ENCODE peak calls at places on chromosomes 13 and 19, in ten cellular contexts. S is spleen, X is lung, T is uterus, B is AG10803, R is mammary epithelial cell, P is body of pancreas, G is thyroid gland, O is prostate gland, L is mesendoderm. N is an unnamed sample.

GRCh38 chr13:79749556-79749955 is 268.6 kb downstream of the NDFIP2 start:
- DNase-seq in S (no peak), X (no peak), T (no peak), B (peak), R (no peak), P (no peak), G (no peak), O (no peak), L (no peak), N (no peak)

GRCh38 chr13:108987488-108987887 is 358.1 kb downstream of the MYO16 start:
- DNase-seq in S (no peak), X (no peak), T (no peak), B (peak), R (peak), P (no peak), G (no peak), O (peak), L (no peak), N (no peak)

GRCh38 chr19:55554302-55554701 is 9.0 kb upstream of the SBK3 start:
- DNase-seq in S (no peak), X (no peak), T (no peak), B (no peak), R (no peak), P (no peak), G (no peak), O (no peak), L (no peak), N (no peak)

GRCh38 chr13:59641261-59641660 is 522.5 kb downstream of the DIAPH3 start:
- DNase-seq in S (no peak), X (no peak), T (no peak), B (no peak), R (no peak), P (no peak), G (no peak), O (no peak), L (peak), N (no peak)

GRCh38 chr19:7348587-7349230 is at the start of gene ARHGEF18:
- DNase-seq in S (peak), X (peak), T (no peak), B (no peak), R (no peak), P (peak), G (no peak), O (no peak), L (no peak), N (no peak)

GRCh38 chr13:27792393-27793218 is at the start of gene GSX1:
- DNase-seq in S (peak), X (peak), T (no peak), B (peak), R (peak), P (peak), G (peak), O (peak), L (peak), N (peak)

GRCh38 chr13:70668983-70669382 is 560.7 kb upstream of the KLHL1 start:
- DNase-seq in S (no peak), X (no peak), T (no peak), B (no peak), R (no peak), P (no peak), G (no peak), O (no peak), L (no peak), N (no peak)

GRCh38 chr13:66048888-66049287 is 1181.2 kb downstream of the PCDH9 start:
- DNase-seq in S (no peak), X (no peak), T (no peak), B (no peak), R (no peak), P (no peak), G (no peak), O (no peak), L (no peak), N (no peak)

GRCh38 chr13:58893396-58893795 is 1261.9 kb downstream of the PCDH17 start:
- DNase-seq in S (no peak), X (no peak), T (no peak), B (no peak), R (no peak), P (no peak), G (no peak), O (no peak), L (no peak), N (no peak)

GRCh38 chr19:40365613-40366401 is 17.3 kb downstream of the PLD3 start:
- DNase-seq in S (peak), X (peak), T (peak), B (peak), R (no peak), P (peak), G (peak), O (peak), L (peak), N (no peak)

GRCh38 chr19:8180018-8180417 is 29.2 kb upstream of the CERS4 start:
- DNase-seq in S (no peak), X (no peak), T (no peak), B (no peak), R (no peak), P (peak), G (no peak), O (peak), L (no peak), N (peak)

GRCh38 chr19:52735734-52736133 is 890 bp upstream of the ZNF611 start:
- DNase-seq in S (peak), X (peak), T (peak), B (no peak), R (peak), P (peak), G (peak), O (peak), L (peak), N (no peak)

GRCh38 chr13:25588336-25589060 is 216.7 kb downstream of the ATP8A2 start:
- DNase-seq in S (no peak), X (no peak), T (no peak), B (no peak), R (no peak), P (no peak), G (no peak), O (no peak), L (no peak), N (no peak)

GRCh38 chr13:67123165-67123564 is 107.0 kb downstream of the PCDH9 start:
- DNase-seq in S (no peak), X (no peak), T (no peak), B (no peak), R (no peak), P (no peak), G (no peak), O (no peak), L (no peak), N (no peak)

GRCh38 chr13:42174344-42175162 is 97.4 kb upstream of the AKAP11 start:
- DNase-seq in S (no peak), X (no peak), T (no peak), B (no peak), R (no peak), P (no peak), G (no peak), O (no peak), L (peak), N (no peak)

GRCh38 chr13:50888362-50888761 is 21.2 kb upstream of the RNASEH2B start:
- DNase-seq in S (no peak), X (no peak), T (no peak), B (no peak), R (no peak), P (no peak), G (no peak), O (no peak), L (no peak), N (no peak)

GRCh38 chr13:107680115-107680514 is 535.2 kb downstream of the LIG4 start:
- DNase-seq in S (no peak), X (no peak), T (no peak), B (no peak), R (no peak), P (no peak), G (no peak), O (no peak), L (peak), N (no peak)

GRCh38 chr19:7600721-7601120 is 5.1 kb downstream of the CAMSAP3 start:
- DNase-seq in S (no peak), X (no peak), T (no peak), B (no peak), R (no peak), P (no peak), G (no peak), O (no peak), L (no peak), N (no peak)

GRCh38 chr19:4064551-4065260 is 2.0 kb downstream of the ZBTB7A start:
- DNase-seq in S (peak), X (peak), T (peak), B (no peak), R (no peak), P (peak), G (peak), O (peak), L (peak), N (no peak)

GRCh38 chr13:44710576-44710975 is 134.4 kb upstream of the TSC22D1 start:
- DNase-seq in S (no peak), X (no peak), T (no peak), B (peak), R (peak), P (no peak), G (no peak), O (no peak), L (peak), N (no peak)

GRCh38 chr19:15396436-15396835 is 16.8 kb upstream of the AKAP8 start:
- DNase-seq in S (no peak), X (no peak), T (no peak), B (no peak), R (no peak), P (no peak), G (no peak), O (no peak), L (no peak), N (no peak)

GRCh38 chr19:1882786-1883692 is 2.3 kb downstream of the ABHD17A start:
- DNase-seq in S (no peak), X (no peak), T (no peak), B (no peak), R (no peak), P (no peak), G (no peak), O (no peak), L (no peak), N (no peak)
- H3K4me3 ChIP-seq in S (peak), X (no peak), T (peak), B (peak), R (peak), P (no peak), G (peak), O (peak), L (no peak), N (peak)

GRCh38 chr19:43779147-43779819 is 1.5 kb downstream of the KCNN4 start:
- DNase-seq in S (peak), X (no peak), T (no peak), B (no peak), R (peak), P (peak), G (no peak), O (peak), L (no peak), N (no peak)
- H3K4me3 ChIP-seq in S (peak), X (no peak), T (no peak), B (no peak), R (peak), P (no peak), G (no peak), O (peak), L (no peak), N (no peak)

DNA sequence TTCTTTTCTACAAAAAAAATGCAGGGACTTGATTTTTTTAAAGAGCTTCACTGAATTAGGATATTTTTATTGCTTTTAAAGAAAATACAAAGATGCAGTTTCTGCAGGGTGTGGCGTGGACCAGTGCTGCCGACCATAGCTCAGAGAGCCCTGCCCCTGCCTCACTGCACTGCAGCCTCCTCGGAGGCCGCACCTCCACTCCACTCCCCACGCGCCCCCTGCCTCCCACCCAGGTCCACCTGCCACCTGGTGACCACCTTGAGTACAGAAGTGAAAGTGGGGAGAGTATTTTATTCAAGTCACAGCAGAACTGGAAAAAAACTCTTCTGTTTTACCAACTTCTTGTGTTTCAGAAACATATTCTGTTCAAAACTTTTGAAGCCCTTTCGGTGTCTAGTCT is 7.9 kb upstream of the F7 start:
- DNase-seq in S (no peak), X (no peak), T (no peak), B (no peak), R (no peak), P (no peak), G (no peak), O (no peak), L (no peak), N (no peak)
- H3K4me3 ChIP-seq in S (no peak), X (no peak), T (no peak), B (no peak), R (no peak), P (no peak), G (no peak), O (no peak), L (no peak), N (no peak)

GRCh38 chr19:23381114-23381513 is 14.2 kb downstream of the ZNF91 start:
- DNase-seq in S (no peak), X (no peak), T (no peak), B (no peak), R (no peak), P (no peak), G (no peak), O (no peak), L (no peak), N (no peak)
- H3K4me3 ChIP-seq in S (no peak), X (no peak), T (no peak), B (no peak), R (no peak), P (no peak), G (no peak), O (no peak), L (no peak), N (no peak)

GRCh38 chr19:50696065-50696425 is 23.6 kb downstream of the SHANK1 start:
- DNase-seq in S (no peak), X (no peak), T (no peak), B (no peak), R (no peak), P (no peak), G (no peak), O (no peak), L (no peak), N (no peak)
- H3K4me3 ChIP-seq in S (no peak), X (no peak), T (no peak), B (no peak), R (no peak), P (no peak), G (no peak), O (no peak), L (no peak), N (no peak)

N was measured in LNCaP clone FGC.